ENCODE peak calls at places on chromosomes 6 and 20, in five cellular contexts. T, M, P, U and F are unnamed samples.

GRCh38 chr6:169253745-169254238 is at the start of gene THBS2:
- DNase-seq in P (no peak), T (no peak), U (peak), M (peak), F (no peak)

GRCh38 chr20:36408219-36408618 is 102.1 kb downstream of the DLGAP4 start:
- DNase-seq in T (no peak), M (peak), P (no peak), U (no peak), F (no peak)

GRCh38 chr20:1566701-1567100 is 9.2 kb upstream of the SIRPD start:
- DNase-seq in T (no peak), P (no peak), U (no peak), M (peak), F (no peak)

GRCh38 chr20:31836853-31837608 is 8.4 kb downstream of the FOXS1 start:
- DNase-seq in U (no peak), M (no peak), T (no peak), P (no peak), F (no peak)

GRCh38 chr6:157478926-157479325 is 97.9 kb downstream of the ZDHHC14 start:
- DNase-seq in U (no peak), M (no peak), T (no peak), P (no peak), F (no peak)

GRCh38 chr6:157075549-157076426 is 247.5 kb downstream of the TMEM242 start:
- DNase-seq in M (peak), U (no peak), T (no peak), P (no peak), F (no peak)

GRCh38 chr6:112309244-112309643 is 37.9 kb upstream of the RFPL4B start:
- DNase-seq in M (no peak), U (no peak), P (no peak), T (no peak), F (no peak)

GRCh38 chr6:118886641-118887040 is 7.3 kb upstream of the ASF1A start:
- DNase-seq in P (no peak), U (no peak), T (no peak), M (no peak), F (no peak)

GRCh38 chr6:109308018-109308492 is 74.2 kb downstream of the CD164 start:
- DNase-seq in P (no peak), T (no peak), M (peak), U (no peak), F (peak)

GRCh38 chr6:123745877-123746276 is 57.8 kb upstream of the NKAIN2 start:
- DNase-seq in T (no peak), P (no peak), M (peak), U (no peak), F (no peak)

GRCh38 chr6:13229205-13230085 is 98.9 kb downstream of the TBC1D7 start:
- DNase-seq in M (peak), T (no peak), U (no peak), P (peak), F (no peak)

GRCh38 chr6:156028310-156029131 is 572.9 kb upstream of the NOX3 start:
- DNase-seq in M (peak), U (no peak), T (peak), P (no peak), F (no peak)

GRCh38 chr6:147167009-147167408 is 37.2 kb upstream of the STXBP5 start:
- DNase-seq in P (no peak), T (no peak), U (no peak), M (no peak), F (no peak)

GRCh38 chr6:125357515-125358256 is 55.9 kb upstream of the HDDC2 start:
- DNase-seq in U (peak), P (no peak), M (no peak), T (peak), F (no peak)

GRCh38 chr6:167702241-167702827 is 124.4 kb upstream of the AFDN start:
- DNase-seq in T (peak), M (no peak), U (no peak), P (no peak), F (no peak)

GRCh38 chr6:12001004-12001705 is 11.0 kb upstream of the HIVEP1 start:
- DNase-seq in U (no peak), M (peak), P (no peak), T (no peak), F (no peak)

GRCh38 chr6:17101422-17102257 is at the start of gene STMND1:
- DNase-seq in M (peak), P (no peak), T (no peak), U (peak), F (no peak)

GRCh38 chr6:90458353-90459224 is 128.3 kb downstream of the MAP3K7 start:
- DNase-seq in P (no peak), T (no peak), U (no peak), M (no peak), F (peak)

GRCh38 chr6:36130672-36131516 is 581 bp downstream of the MAPK13 start:
- DNase-seq in P (no peak), T (no peak), M (peak), U (peak), F (no peak)

GRCh38 chr6:7758456-7758855 is 32.6 kb downstream of the BMP6 start:
- DNase-seq in T (no peak), U (peak), M (peak), P (no peak), F (no peak)